ENCODE peak calls at places on chromosomes 12 and 14, in five cellular contexts. Y is WTC11, Q is HepG2, B is K562, P is GM12878. E is an unnamed sample.

GRCh38 chr12:109462868-109463692 is 14.0 kb downstream of the KCTD10 start:
- DNase-seq in Y (peak; percentile 31), Q (peak; percentile 63), B (no peak), P (no peak), E (peak; percentile 59)

GRCh38 chr14:102980409-102980810 is 57.9 kb downstream of the AMN start:
- DNase-seq in Y (no peak), Q (no peak), B (no peak), P (no peak), E (no peak)

GRCh38 chr12:111406474-111407370 is 999 bp downstream of the SH2B3 start:
- DNase-seq in Y (no peak), Q (no peak), B (peak; percentile 35), P (no peak), E (no peak)

GRCh38 chr14:70655110-70655826 is 13.6 kb downstream of the TTC9 start:
- DNase-seq in Y (peak; percentile 59), Q (no peak), B (no peak), P (peak; percentile 88), E (no peak)

GRCh38 chr12:30026621-30027234 is 243.0 kb upstream of the TMTC1 start:
- DNase-seq in Y (no peak), Q (no peak), B (no peak), P (no peak), E (no peak)

GRCh38 chr12:115320451-115320850 is 636.5 kb upstream of the TBX3 start:
- DNase-seq in Y (no peak), Q (no peak), B (no peak), P (no peak), E (no peak)

GRCh38 chr14:49820176-49820575 is 32.4 kb downstream of the NEMF start:
- DNase-seq in Y (no peak), Q (no peak), B (no peak), P (no peak), E (no peak)

GRCh38 chr12:131943389-131943788 is 6.4 kb upstream of the EP400 start:
- DNase-seq in Y (no peak), Q (no peak), B (no peak), P (no peak), E (no peak)

GRCh38 chr14:56189306-56189705 is 71.1 kb downstream of the PELI2 start:
- DNase-seq in Y (no peak), Q (no peak), B (no peak), P (no peak), E (peak; percentile 39)

GRCh38 chr12:103326190-103326589 is 169.6 kb downstream of the C12orf42 start:
- DNase-seq in Y (peak; percentile 23), Q (peak; percentile 20), B (peak; percentile 0), P (no peak), E (peak; percentile 39)

GRCh38 chr14:99524091-99524661 is 43.0 kb downstream of the CCNK start:
- DNase-seq in Y (no peak), Q (no peak), B (no peak), P (no peak), E (no peak)

GRCh38 chr12:114415525-114415868 is 9.6 kb upstream of the TBX5 start:
- DNase-seq in Y (no peak), Q (no peak), B (no peak), P (no peak), E (no peak)

GRCh38 chr12:57893460-57894353 is 47.2 kb upstream of the CTDSP2 start:
- DNase-seq in Y (peak; percentile 50), Q (peak; percentile 62), B (peak; percentile 53), P (no peak), E (no peak)

GRCh38 chr14:51211149-51211548 is 28.9 kb upstream of the TMX1 start:
- DNase-seq in Y (no peak), Q (no peak), B (no peak), P (no peak), E (no peak)

GRCh38 chr14:22557846-22558220 is 31.2 kb downstream of the DAD1 start:
- DNase-seq in Y (no peak), Q (no peak), B (no peak), P (no peak), E (no peak)

GRCh38 chr14:104979758-104980591 is 1.8 kb upstream of the AHNAK2 start:
- DNase-seq in Y (no peak), Q (no peak), B (no peak), P (no peak), E (peak; percentile 67)

GRCh38 chr14:38405851-38406630 is 150.1 kb upstream of the CLEC14A start:
- DNase-seq in Y (peak; percentile 12), Q (no peak), B (no peak), P (no peak), E (no peak)

GRCh38 chr12:101925352-101925751 is 48.0 kb downstream of the DRAM1 start:
- DNase-seq in Y (no peak), Q (no peak), B (no peak), P (no peak), E (peak; percentile 46)

GRCh38 chr12:47346251-47347019 is 266.7 kb upstream of the AMIGO2 start:
- DNase-seq in Y (no peak), Q (peak; percentile 93), B (no peak), P (no peak), E (no peak)

GRCh38 chr12:62006076-62006732 is 254.0 kb upstream of the USP15 start:
- DNase-seq in Y (peak; percentile 23), Q (peak; percentile 34), B (peak; percentile 49), P (no peak), E (peak; percentile 28)

GRCh38 chr12:52580496-52580895 is 6.9 kb upstream of the KRT74 start:
- DNase-seq in Y (no peak), Q (no peak), B (no peak), P (no peak), E (no peak)

GRCh38 chr12:59234391-59234790 is 314.1 kb upstream of the LRIG3 start:
- DNase-seq in Y (no peak), Q (no peak), B (no peak), P (no peak), E (no peak)

GRCh38 chr12:3770891-3771290 is 18.0 kb upstream of the CRACR2A start:
- DNase-seq in Y (no peak), Q (no peak), B (no peak), P (no peak), E (no peak)

GRCh38 chr12:90036641-90037040 is 328.0 kb upstream of the ATP2B1 start:
- DNase-seq in Y (no peak), Q (no peak), B (no peak), P (no peak), E (no peak)

GRCh38 chr14:59439256-59440015 is 25.7 kb downstream of the GPR135 start:
- DNase-seq in Y (no peak), Q (no peak), B (no peak), P (no peak), E (no peak)

GRCh38 chr12:61993734-61994345 is 266.4 kb upstream of the USP15 start:
- DNase-seq in Y (no peak), Q (peak; percentile 14), B (peak; percentile 18), P (no peak), E (no peak)

GRCh38 chr12:89750821-89751227 is 42.2 kb upstream of the ATP2B1 start:
- DNase-seq in Y (no peak), Q (no peak), B (no peak), P (no peak), E (no peak)

GRCh38 chr14:56474419-56475022 is 105.1 kb upstream of the TMEM260 start:
- DNase-seq in Y (no peak), Q (peak; percentile 16), B (peak; percentile 30), P (no peak), E (peak; percentile 37)

GRCh38 chr12:122126713-122127597 is 47.1 kb downstream of the IL31 start:
- DNase-seq in Y (no peak), Q (peak; percentile 73), B (no peak), P (no peak), E (peak; percentile 77)

GRCh38 chr14:95409472-95410307 is 90.0 kb upstream of the CLMN start:
- DNase-seq in Y (no peak), Q (no peak), B (no peak), P (no peak), E (no peak)

GRCh38 chr12:106171117-106171750 is 32.5 kb upstream of the NUAK1 start:
- DNase-seq in Y (no peak), Q (no peak), B (no peak), P (no peak), E (no peak)

GRCh38 chr12:106174876-106175275 is 36.1 kb upstream of the NUAK1 start:
- DNase-seq in Y (no peak), Q (peak; percentile 11), B (no peak), P (no peak), E (no peak)

GRCh38 chr12:106173442-106173841 is 34.7 kb upstream of the NUAK1 start:
- DNase-seq in Y (no peak), Q (no peak), B (no peak), P (no peak), E (no peak)

GRCh38 chr12:106170285-106170684 is 31.5 kb upstream of the NUAK1 start:
- DNase-seq in Y (no peak), Q (no peak), B (no peak), P (no peak), E (no peak)
- TF ChIP-seq ESRRA in Y (no peak), Q (no peak), B (no peak), P (no peak), E (no peak)

GRCh38 chr12:55043542-55043941 is 23.8 kb downstream of the NEUROD4 start:
- DNase-seq in Y (no peak), Q (no peak), B (no peak), P (no peak), E (no peak)

GRCh38 chr12:55041651-55042050 is 21.9 kb downstream of the NEUROD4 start:
- DNase-seq in Y (no peak), Q (no peak), B (no peak), P (no peak), E (no peak)

GRCh38 chr12:55036326-55036725 is 16.6 kb downstream of the NEUROD4 start:
- DNase-seq in Y (no peak), Q (no peak), B (no peak), P (no peak), E (no peak)

GRCh38 chr12:55037349-55037748 is 17.6 kb downstream of the NEUROD4 start:
- DNase-seq in Y (no peak), Q (no peak), B (no peak), P (no peak), E (no peak)

GRCh38 chr12:55039761-55040160 is 20.0 kb downstream of the NEUROD4 start:
- DNase-seq in Y (no peak), Q (no peak), B (no peak), P (no peak), E (no peak)
- TF ChIP-seq ESRRA in Y (no peak), Q (no peak), B (no peak), P (no peak), E (no peak)

DNA sequence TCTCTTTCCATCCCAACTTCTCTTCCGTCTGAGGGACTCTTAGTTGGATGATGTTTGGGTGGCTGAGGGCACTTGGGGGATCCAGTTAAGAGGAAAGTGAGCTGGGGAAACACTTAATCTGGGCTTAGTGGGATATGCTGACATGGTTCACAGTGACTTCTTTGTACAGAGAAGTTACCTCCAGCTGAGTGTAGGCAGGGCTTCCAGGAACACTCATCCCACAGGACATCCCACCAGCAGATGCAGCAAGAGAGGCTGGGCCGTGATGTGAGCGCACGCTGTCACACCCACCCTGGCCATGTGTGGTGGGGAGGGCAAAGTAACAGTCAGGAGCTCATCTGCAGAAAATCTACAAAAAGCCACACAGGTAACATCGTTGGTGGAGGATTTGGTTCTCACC is 832 bp upstream of the CACNA2D4 start:
- DNase-seq in Y (no peak), Q (no peak), B (no peak), P (no peak), E (no peak)
- TF ChIP-seq ESRRA in Y (no peak), Q (no peak), B (no peak), P (no peak), E (no peak)

DNA sequence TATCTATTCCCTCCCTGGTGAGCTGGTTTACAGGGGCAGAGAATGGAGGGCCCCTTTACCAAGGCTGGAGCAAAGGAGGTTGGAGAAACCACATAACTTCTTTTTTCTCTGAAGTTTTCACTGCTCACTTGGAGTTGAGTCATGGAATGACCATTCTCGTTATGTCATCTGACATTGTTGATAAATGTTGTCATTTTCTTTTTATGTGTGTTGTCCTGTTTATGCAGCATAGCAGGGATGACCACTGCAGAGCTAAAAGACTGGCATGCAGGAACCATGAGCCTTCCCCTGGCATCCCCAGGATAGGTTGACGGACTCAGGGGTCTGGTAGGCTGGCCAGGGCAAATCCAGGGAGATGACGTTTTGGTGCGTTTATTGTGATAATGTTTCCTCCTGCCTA is 256.9 kb upstream of the DDHD1 start:
- DNase-seq in Y (no peak), Q (no peak), B (no peak), P (no peak), E (no peak)
- TF ChIP-seq ESRRA in Y (no peak), Q (no peak), B (no peak), P (no peak), E (no peak)

E was measured in A549.